ENCODE peak calls at places on chromosome 4, in six cellular contexts. V, P, X, K, M and R are unnamed samples.

GRCh38 chr4:147339116-147339515 is 141.8 kb upstream of the EDNRA start:
- DNase-seq in V (no peak), P (no peak), X (peak), K (no peak), M (no peak), R (no peak)

GRCh38 chr4:142126890-142127497 is 490.6 kb downstream of the IL15 start:
- DNase-seq in V (peak), P (no peak), X (peak), K (no peak), M (peak), R (peak)

GRCh38 chr4:100268807-100269206 is 78.5 kb upstream of the DDIT4L start:
- DNase-seq in V (no peak), P (no peak), X (no peak), K (no peak), M (no peak), R (no peak)

GRCh38 chr4:108683479-108683878 is 33.1 kb downstream of the OSTC start:
- DNase-seq in V (no peak), P (no peak), X (no peak), K (no peak), M (no peak), R (no peak)

GRCh38 chr4:71294301-71294700 is 44.5 kb upstream of the SLC4A4 start:
- DNase-seq in V (no peak), P (no peak), X (no peak), K (no peak), M (no peak), R (no peak)

GRCh38 chr4:30103455-30103854 is 616.7 kb upstream of the PCDH7 start:
- DNase-seq in V (no peak), P (no peak), X (no peak), K (no peak), M (no peak), R (no peak)

GRCh38 chr4:64538219-64538618 is 129.0 kb upstream of the TECRL start:
- DNase-seq in V (no peak), P (no peak), X (no peak), K (no peak), M (no peak), R (no peak)

GRCh38 chr4:91325495-91325894 is 978.3 kb upstream of the GRID2 start:
- DNase-seq in V (peak), P (no peak), X (no peak), K (no peak), M (no peak), R (peak)

DNA sequence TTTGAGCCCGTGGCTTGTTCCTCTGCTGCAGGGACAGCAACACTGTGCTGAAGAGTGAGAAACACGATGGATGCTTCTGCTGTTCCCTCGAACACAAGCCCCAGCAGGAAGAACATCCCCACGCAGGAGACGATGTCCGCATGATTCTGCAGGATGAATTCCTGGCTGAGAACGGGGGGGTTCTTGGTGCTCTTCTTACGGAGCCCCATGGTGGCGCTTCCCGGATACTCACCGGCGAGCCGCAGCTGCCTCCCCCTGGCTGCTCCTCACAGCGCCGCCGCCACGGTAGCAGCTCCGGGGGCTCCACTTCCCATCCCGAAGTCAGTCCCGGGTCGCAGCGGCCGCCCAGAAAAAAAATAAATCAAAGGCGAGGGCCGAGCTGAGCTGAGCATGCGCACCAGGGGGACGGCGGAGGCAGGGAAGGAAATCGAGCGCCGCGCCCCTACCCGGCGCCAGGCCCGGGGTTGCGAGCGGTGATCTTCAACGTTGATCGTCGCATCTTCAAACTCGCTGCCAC is at the start of gene TRAM1L1:
- DNase-seq in V (peak), P (peak), X (peak), K (peak), M (peak), R (no peak)
- H3K4me3 ChIP-seq in V (peak), P (peak), X (peak), K (peak), M (peak), R (peak)

DNA sequence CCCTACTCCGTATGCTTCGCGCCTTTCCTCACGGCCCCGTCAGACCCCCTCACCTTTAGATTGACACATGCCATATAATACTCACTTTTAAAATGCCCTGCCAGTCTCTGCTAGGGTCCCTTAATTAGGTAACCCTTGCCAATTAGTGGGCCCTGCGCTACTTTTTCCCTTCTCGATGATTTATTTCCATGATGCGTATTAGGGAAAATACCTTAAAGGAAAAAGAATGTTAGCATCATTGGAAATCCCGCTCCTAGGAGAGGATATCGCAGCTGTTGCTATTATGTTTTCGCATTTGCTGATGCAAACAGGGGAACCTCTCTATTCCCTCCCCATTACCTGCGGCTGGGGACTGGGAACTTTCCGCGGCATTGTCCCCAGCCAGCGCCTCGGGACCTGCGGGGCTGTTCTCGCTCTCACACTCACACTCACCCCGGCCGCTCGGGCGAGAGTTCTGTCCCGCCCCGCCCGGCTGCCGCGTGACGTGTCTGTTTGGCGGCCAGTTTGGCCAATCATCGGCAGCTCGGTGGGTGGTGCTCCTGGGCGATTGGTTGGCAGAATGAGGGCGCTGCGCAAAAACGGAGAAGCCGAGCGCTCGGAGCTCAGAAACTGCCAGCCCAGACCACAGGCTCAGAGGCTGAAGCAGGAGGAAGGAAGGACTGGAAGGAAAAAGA is at the start of gene PCDH10:
- DNase-seq in V (peak), P (peak), X (peak), K (peak), M (peak), R (peak)
- TF ChIP-seq POLR2A in V (no peak), P (no peak), X (no peak), K (no peak), M (no peak), R (peak)

GRCh38 chr4:8874003-8874895 is 2.6 kb upstream of the HMX1 start:
- DNase-seq in V (no peak), P (no peak), X (no peak), K (no peak), M (no peak), R (no peak)

GRCh38 chr4:8871417-8872401 is at the start of gene HMX1:
- DNase-seq in V (no peak), P (no peak), X (no peak), K (no peak), M (no peak), R (no peak)

GRCh38 chr4:8874896-8875680 is 3.4 kb upstream of the HMX1 start:
- DNase-seq in V (no peak), P (no peak), X (no peak), K (no peak), M (no peak), R (no peak)

GRCh38 chr4:8870647-8871416 is 807 bp downstream of the HMX1 start:
- DNase-seq in V (no peak), P (no peak), X (no peak), K (no peak), M (no peak), R (no peak)

GRCh38 chr4:8872402-8873291 is 1.0 kb upstream of the HMX1 start:
- DNase-seq in V (no peak), P (no peak), X (no peak), K (no peak), M (no peak), R (no peak)
- H3K4me3 ChIP-seq in V (no peak), P (no peak), X (no peak), K (peak), M (peak), R (no peak)

DNA sequence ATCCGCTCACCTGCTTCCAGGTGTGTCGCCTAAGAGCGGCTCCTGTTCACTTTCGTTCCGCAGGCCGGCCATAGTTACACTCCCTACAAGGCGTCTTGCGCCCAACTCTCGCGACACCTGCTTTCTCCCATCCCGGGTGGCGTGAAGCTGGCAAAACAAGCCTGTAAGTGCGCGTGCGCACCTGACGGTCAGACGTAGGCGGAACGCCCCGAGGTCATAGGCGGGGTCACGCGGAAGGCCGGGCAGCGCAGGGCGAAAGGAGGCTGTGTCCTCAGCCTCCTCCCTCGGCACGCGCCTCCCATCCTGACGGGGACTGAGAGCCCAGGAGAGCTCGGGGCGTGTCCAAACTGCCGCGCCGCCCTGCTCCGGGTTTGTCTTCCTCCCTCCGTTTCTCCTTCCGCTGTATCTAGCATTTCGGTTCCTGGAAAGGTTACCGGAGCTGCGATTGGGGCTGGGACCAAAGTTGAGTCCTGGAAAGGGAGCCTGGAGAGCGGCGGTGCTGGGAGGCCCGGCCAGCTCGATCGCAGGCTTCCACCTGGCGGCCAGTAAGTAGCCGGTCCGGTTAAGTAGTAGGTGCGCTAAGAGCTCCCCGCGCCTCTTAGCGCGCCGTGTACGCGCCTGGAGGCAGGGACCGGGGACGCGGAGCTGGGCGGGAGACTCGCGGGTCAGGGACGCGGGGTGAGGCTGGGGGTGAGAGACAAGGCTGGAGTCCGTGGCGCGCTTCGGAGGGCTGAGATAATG is at the start of the genes ABHD18 and MFSD8:
- DNase-seq in V (peak), P (peak), X (peak), K (peak), M (peak), R (peak)
- TF ChIP-seq POLR2A in V (no peak), P (peak), X (peak), K (peak), M (peak), R (peak)

DNA sequence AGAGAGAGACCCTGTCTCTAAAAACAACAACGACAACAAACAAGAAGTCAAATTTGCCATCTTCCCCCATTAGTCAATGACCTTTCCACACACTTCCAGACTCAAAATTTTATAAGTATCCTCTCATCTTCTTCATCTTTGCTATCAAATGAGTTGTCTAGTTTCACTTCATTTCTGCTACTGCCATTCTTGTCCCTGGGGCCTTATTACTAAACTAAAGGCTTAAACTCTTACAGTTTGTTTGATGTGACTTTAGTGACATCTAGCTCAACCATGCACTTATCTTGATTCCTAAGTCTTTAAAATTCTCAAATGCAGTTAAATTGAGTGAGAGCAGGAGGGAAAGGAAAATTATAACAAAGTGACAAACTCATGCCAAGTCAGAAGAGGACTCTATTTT is 271.8 kb upstream of the GK2 start:
- DNase-seq in V (no peak), P (no peak), X (no peak), K (no peak), M (no peak), R (no peak)
- H3K4me3 ChIP-seq in V (no peak), P (no peak), X (no peak), K (no peak), M (no peak), R (no peak)

GRCh38 chr4:119026662-119027444 is 108.8 kb upstream of the MYOZ2 start:
- DNase-seq in V (no peak), P (no peak), X (peak), K (no peak), M (peak), R (peak)
- TF ChIP-seq POLR2A in V (no peak), P (no peak), X (peak), K (no peak), M (peak), R (peak)